ENCODE peak calls at places on chromosomes 5 and 9, in ten cellular contexts. P is fibroblast of villous mesenchyme; Z is IMR-90; G is A549; U is fibroblast of pulmonary artery; I is left lung; N is stomach; E is CD8-positive, alpha-beta T cell; S is cardiac muscle cell; C is Panc1. V is an unnamed sample.

GRCh38 chr9:92887880-92888338 is 10.1 kb upstream of the ZNF484 start:
- DNase-seq in G (no peak), I (no peak), N (no peak), Z (no peak), C (no peak), P (no peak), E (no peak), U (no peak), S (peak), V (no peak)

GRCh38 chr9:129237195-129237611 is 59.1 kb upstream of the IER5L start:
- DNase-seq in Z (peak), S (no peak), P (peak), E (peak), C (no peak), N (no peak), I (peak), G (peak), U (peak), V (no peak)

GRCh38 chr5:37477426-37477825 is 98.3 kb downstream of the WDR70 start:
- DNase-seq in N (no peak), Z (no peak), I (no peak), P (no peak), C (no peak), S (no peak), E (no peak), U (no peak), G (no peak), V (no peak)

GRCh38 chr9:83432104-83432627 is 106.0 kb downstream of the FRMD3 start:
- DNase-seq in Z (no peak), I (no peak), S (no peak), N (peak), E (no peak), U (peak), C (no peak), P (no peak), G (peak), V (peak)

GRCh38 chr9:2559212-2560152 is 62.1 kb upstream of the VLDLR start:
- DNase-seq in I (no peak), E (no peak), Z (peak), G (peak), C (no peak), N (peak), U (peak), P (peak), S (no peak), V (peak)

GRCh38 chr9:35526087-35526801 is 36.3 kb downstream of the RUSC2 start:
- DNase-seq in P (peak), N (no peak), G (no peak), Z (peak), I (no peak), S (no peak), U (peak), E (no peak), C (no peak), V (no peak)

GRCh38 chr5:38441730-38442573 is 114.5 kb downstream of the LIFR start:
- DNase-seq in G (peak), S (peak), N (peak), P (peak), C (peak), Z (peak), U (peak), I (no peak), E (peak), V (peak)

GRCh38 chr9:81379655-81380054 is 309.7 kb downstream of the TLE1 start:
- DNase-seq in N (no peak), Z (peak), G (no peak), U (no peak), P (no peak), S (no peak), E (no peak), I (no peak), C (no peak), V (no peak)

GRCh38 chr5:143543358-143544255 is 140.1 kb upstream of the NR3C1 start:
- DNase-seq in I (no peak), Z (peak), S (no peak), G (peak), E (no peak), N (no peak), P (peak), U (peak), C (no peak), V (no peak)

GRCh38 chr5:171450423-171451246 is 31.2 kb downstream of the FGF18 start:
- DNase-seq in C (no peak), E (no peak), Z (peak), I (peak), P (peak), S (no peak), U (peak), N (peak), G (no peak), V (no peak)

GRCh38 chr9:128742401-128742800 is 18.5 kb upstream of the ZDHHC12 start:
- DNase-seq in S (no peak), E (no peak), U (no peak), N (no peak), G (no peak), I (no peak), C (no peak), P (no peak), Z (no peak), V (no peak)

GRCh38 chr9:118829334-118829733 is 539.9 kb downstream of the BRINP1 start:
- DNase-seq in E (no peak), Z (no peak), U (no peak), G (no peak), I (no peak), N (no peak), C (no peak), P (peak), S (peak), V (no peak)

GRCh38 chr5:15499528-15500325 is at the start of gene FBXL7:
- DNase-seq in U (peak), C (no peak), S (peak), E (no peak), I (peak), N (peak), P (peak), Z (peak), G (peak), V (peak)

GRCh38 chr5:135312255-135312935 is 86.6 kb downstream of the MACROH2A1 start:
- DNase-seq in E (no peak), U (no peak), S (no peak), G (no peak), I (no peak), N (no peak), Z (peak), C (no peak), P (no peak), V (no peak)

GRCh38 chr5:134242146-134242545 is 16.3 kb upstream of the PPP2CA start:
- DNase-seq in G (no peak), I (no peak), Z (peak), N (no peak), E (no peak), C (no peak), S (no peak), U (peak), P (peak), V (no peak)

GRCh38 chr9:123422593-123422992 is 66.6 kb downstream of the CRB2 start:
- DNase-seq in U (no peak), N (no peak), E (no peak), Z (no peak), P (no peak), S (peak), I (no peak), G (no peak), C (no peak), V (peak)

GRCh38 chr5:179680780-179681411 is at the start of gene CBY3:
- DNase-seq in G (no peak), C (no peak), I (no peak), E (no peak), N (no peak), S (no peak), P (no peak), Z (peak), U (no peak), V (no peak)

GRCh38 chr5:134436523-134437339 is 25.1 kb upstream of the CDKN2AIPNL start:
- DNase-seq in S (peak), U (peak), P (peak), Z (peak), N (peak), I (peak), E (peak), G (peak), C (no peak), V (peak)

GRCh38 chr9:121786543-121786948 is 135.1 kb downstream of the DAB2IP start:
- DNase-seq in I (no peak), P (no peak), Z (no peak), N (no peak), C (no peak), U (no peak), G (no peak), E (no peak), S (no peak), V (no peak)

GRCh38 chr9:115349542-115349941 is 231.6 kb upstream of the TNC start:
- DNase-seq in P (peak), S (no peak), C (no peak), E (no peak), G (peak), U (peak), I (no peak), N (no peak), Z (peak), V (no peak)

GRCh38 chr5:115457985-115458384 is 86.6 kb downstream of the FEM1C start:
- DNase-seq in G (no peak), N (peak), Z (no peak), I (no peak), C (no peak), E (no peak), S (no peak), U (peak), P (no peak), V (no peak)

GRCh38 chr9:13351768-13352386 is 72.4 kb upstream of the MPDZ start:
- DNase-seq in Z (peak), I (no peak), E (no peak), N (no peak), C (no peak), U (peak), S (peak), P (peak), G (peak), V (no peak)
- TF ChIP-seq CTCF in Z (peak), I (no peak), E (no peak), N (no peak), C (peak), U (peak), S (peak), P (peak), G (peak), V (peak)

GRCh38 chr9:108671156-108671555 is 184.6 kb downstream of the ACTL7B start:
- DNase-seq in P (peak), C (no peak), U (peak), S (no peak), Z (peak), N (no peak), G (peak), E (no peak), I (no peak), V (no peak)
- TF ChIP-seq CTCF in P (peak), C (peak), U (peak), S (peak), Z (peak), N (no peak), G (peak), E (no peak), I (no peak), V (no peak)

DNA sequence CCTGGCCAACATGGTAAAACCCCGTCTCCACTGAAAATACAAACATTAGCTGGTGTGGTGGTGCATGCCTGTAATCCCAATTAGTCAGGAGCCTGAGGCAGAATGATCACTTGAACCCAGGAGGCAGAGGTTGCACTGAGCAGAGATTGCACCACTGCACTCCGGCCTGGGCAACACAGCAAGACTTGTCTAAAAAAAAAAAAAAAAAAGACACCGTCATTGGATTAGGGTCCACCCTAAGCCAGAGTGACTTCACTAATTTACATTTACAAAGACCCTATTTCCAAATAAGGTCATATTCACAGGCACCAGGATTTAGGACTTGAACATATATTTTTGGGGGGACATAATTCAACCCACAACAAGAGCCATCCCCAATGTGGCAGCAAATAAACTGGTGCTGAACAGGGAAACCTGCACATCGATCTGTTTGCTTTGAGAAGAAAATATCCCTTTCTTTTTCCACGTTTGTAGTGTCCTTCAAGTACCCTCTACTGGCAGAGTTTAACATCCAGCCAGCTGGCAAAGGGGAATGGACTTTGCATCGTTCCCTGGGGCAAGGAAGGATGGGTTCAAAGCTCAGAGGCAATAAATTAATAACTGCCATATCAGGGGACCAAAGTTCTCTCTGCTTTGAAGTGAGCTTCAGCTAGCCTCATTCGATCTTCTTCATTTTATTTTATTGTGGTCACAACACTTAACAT is 3.7 kb upstream of the DNAJC25 start:
- DNase-seq in G (no peak), P (no peak), E (no peak), C (no peak), I (no peak), Z (no peak), S (no peak), U (no peak), N (no peak), V (peak)
- TF ChIP-seq CTCF in G (peak), P (no peak), E (no peak), C (no peak), I (no peak), Z (no peak), S (no peak), U (no peak), N (no peak), V (no peak)

DNA sequence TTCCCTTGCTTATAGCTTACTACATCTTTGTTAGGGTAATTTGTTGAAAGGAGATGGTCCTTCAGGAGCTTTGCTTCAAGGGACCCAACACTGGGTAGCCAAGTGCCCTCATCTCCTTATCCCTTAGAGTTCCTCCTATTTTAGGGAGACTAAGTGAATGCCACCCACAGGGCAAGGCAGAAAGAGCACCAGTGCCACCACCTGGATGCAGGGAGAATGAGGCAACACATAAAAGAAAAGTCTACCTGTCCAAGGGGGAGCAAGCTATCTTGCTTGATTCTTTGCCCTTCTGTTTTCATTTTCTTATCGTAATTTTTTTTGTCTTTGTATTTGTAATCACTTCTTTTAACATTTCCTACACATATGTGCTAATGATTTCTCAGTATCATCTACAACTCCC is 205.5 kb downstream of the NPR3 start:
- DNase-seq in E (no peak), S (no peak), P (peak), C (peak), Z (peak), N (no peak), I (no peak), G (peak), U (peak), V (peak)
- TF ChIP-seq CTCF in E (no peak), S (peak), P (peak), C (peak), Z (peak), N (no peak), I (no peak), G (peak), U (peak), V (peak)

DNA sequence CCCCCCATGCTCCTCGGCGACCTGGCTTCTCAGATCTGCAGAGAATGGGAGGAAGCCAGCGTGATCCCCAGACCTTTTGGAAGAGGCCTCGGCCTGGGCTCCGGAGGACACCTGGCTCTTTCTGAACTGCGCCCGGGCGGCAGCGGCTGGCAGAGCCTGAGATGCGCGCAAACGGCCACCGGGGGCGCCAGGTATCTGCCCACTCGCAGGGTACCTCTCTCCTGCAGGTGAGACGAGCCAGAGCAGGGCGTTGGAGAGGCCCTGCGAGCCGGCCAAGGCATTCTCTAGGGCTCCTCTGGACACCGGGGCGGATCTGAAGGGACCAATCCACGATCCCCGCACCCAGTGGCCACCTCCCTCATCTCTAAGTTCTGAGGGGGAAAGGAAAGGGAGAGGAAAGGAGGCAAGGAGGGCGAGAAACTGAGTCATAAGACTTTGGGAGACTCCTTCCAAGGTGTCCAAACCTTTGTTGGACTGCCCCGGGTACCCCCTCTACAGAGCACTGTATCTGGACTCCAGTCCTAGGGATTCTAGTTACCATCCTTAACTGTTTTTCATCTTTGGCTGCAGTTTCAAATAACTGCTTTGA is 55.0 kb upstream of the SLC46A2 start:
- DNase-seq in N (no peak), S (no peak), U (no peak), G (peak), C (no peak), P (no peak), Z (no peak), E (no peak), I (peak), V (no peak)
- TF ChIP-seq CTCF in N (no peak), S (no peak), U (no peak), G (no peak), C (peak), P (peak), Z (no peak), E (no peak), I (no peak), V (no peak)

GRCh38 chr9:105415344-105415980 is 32.4 kb upstream of the FSD1L start:
- DNase-seq in Z (peak), U (peak), S (peak), N (peak), I (no peak), P (peak), G (peak), E (peak), C (peak), V (no peak)

GRCh38 chr9:105418588-105419108 is 29.2 kb upstream of the FSD1L start:
- DNase-seq in I (no peak), E (no peak), S (no peak), N (no peak), C (no peak), G (no peak), U (no peak), P (no peak), Z (no peak), V (peak)

GRCh38 chr9:105416840-105417239 is 31.0 kb upstream of the FSD1L start:
- DNase-seq in G (no peak), P (no peak), I (no peak), S (no peak), N (no peak), E (no peak), C (no peak), U (no peak), Z (no peak), V (no peak)

GRCh38 chr9:105413486-105414068 is 34.3 kb upstream of the FSD1L start:
- DNase-seq in S (peak), Z (peak), P (peak), N (no peak), E (no peak), U (peak), G (peak), C (no peak), I (no peak), V (no peak)
- TF ChIP-seq CTCF in S (peak), Z (peak), P (peak), N (peak), E (no peak), U (peak), G (peak), C (peak), I (no peak), V (peak)

GRCh38 chr5:1378096-1378495 is 33.2 kb upstream of the CLPTM1L start:
- DNase-seq in N (no peak), I (no peak), U (no peak), E (no peak), S (no peak), P (no peak), G (no peak), Z (no peak), C (no peak), V (peak)
- TF ChIP-seq CTCF in N (no peak), I (no peak), U (no peak), E (no peak), S (no peak), P (no peak), G (no peak), Z (no peak), C (no peak), V (no peak)

GRCh38 chr5:74212336-74212735 is 428.2 kb downstream of the ENC1 start:
- DNase-seq in N (no peak), E (no peak), S (peak), Z (peak), U (peak), C (no peak), I (no peak), P (peak), G (no peak), V (no peak)
- TF ChIP-seq CTCF in N (no peak), E (no peak), S (peak), Z (peak), U (peak), C (peak), I (no peak), P (peak), G (peak), V (no peak)

GRCh38 chr5:127396490-127397155 is 106.0 kb downstream of the MEGF10 start:
- DNase-seq in S (no peak), E (no peak), I (peak), C (no peak), G (no peak), P (no peak), U (no peak), Z (no peak), N (no peak), V (no peak)
- TF ChIP-seq CTCF in S (no peak), E (no peak), I (no peak), C (peak), G (no peak), P (peak), U (no peak), Z (no peak), N (no peak), V (no peak)

DNA sequence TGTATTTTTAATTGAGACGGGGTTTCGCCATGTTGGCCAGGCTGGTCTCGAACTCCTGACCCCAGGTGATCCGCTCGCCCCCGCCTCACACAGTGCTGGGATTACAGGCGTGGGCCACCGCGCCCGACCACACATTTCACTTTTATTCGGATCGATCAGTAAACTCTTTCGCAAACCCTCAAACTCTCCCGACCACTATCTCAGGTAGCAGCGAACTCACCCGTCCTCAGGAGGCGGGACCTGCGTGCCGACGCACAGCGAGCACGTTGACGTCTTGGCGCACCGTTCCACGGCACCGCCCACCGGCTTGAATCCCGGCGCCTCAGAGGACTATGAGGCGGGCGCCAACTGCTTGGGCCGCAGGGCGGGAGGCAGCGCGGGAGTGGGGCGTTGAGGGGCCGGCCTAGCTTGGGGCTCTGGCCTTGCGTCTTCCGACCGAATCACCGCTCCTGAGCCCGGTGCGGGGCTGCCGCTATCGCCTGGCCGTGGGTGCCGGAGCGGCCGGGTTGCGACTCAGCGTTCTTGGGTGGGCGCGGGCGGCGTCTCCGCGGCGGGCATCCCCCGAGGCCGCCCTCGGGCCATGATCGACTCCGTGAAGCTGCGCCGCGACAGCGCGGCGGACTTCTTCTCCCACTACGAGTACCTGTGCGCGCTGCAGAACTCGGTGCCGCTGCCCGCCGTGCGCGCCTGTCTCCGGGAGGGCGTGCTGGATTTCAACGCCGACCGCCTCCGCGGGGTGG is at the start of gene CEP78:
- DNase-seq in Z (peak), U (peak), I (peak), E (peak), S (peak), N (peak), P (peak), G (peak), C (peak), V (peak)
- TF ChIP-seq CTCF in Z (no peak), U (no peak), I (no peak), E (no peak), S (no peak), N (no peak), P (no peak), G (no peak), C (no peak), V (no peak)